ENCODE peak calls at places on chromosomes 1 and 21, in five cellular contexts. S is IMR-90, T is astrocyte of the spinal cord, D is prostate gland, H is right cardiac atrium. M is an unnamed sample.

GRCh38 chr1:165954940-165955339 is 127.5 kb downstream of the UCK2 start:
- DNase-seq in S (peak), T (peak), D (no peak), H (no peak), M (peak)

GRCh38 chr1:173042806-173043205 is 7.9 kb downstream of the TNFSF18 start:
- DNase-seq in S (no peak), T (peak), D (no peak), H (no peak), M (no peak)

GRCh38 chr1:170664828-170665617 is 1.1 kb downstream of the PRRX1 start:
- DNase-seq in S (peak), T (peak), D (no peak), H (peak), M (peak)

GRCh38 chr21:46116189-46116845 is 18.4 kb downstream of the COL6A2 start:
- DNase-seq in S (no peak), T (no peak), D (no peak), H (peak), M (no peak)

GRCh38 chr1:237341391-237341790 is 299.4 kb downstream of the RYR2 start:
- DNase-seq in S (no peak), T (no peak), D (no peak), H (no peak), M (no peak)

GRCh38 chr1:116855788-116856187 is 53.9 kb upstream of the PTGFRN start:
- DNase-seq in S (peak), T (peak), D (no peak), H (no peak), M (peak)

GRCh38 chr1:9402717-9403116 is 110.0 kb downstream of the SPSB1 start:
- DNase-seq in S (no peak), T (no peak), D (no peak), H (no peak), M (no peak)

GRCh38 chr21:42550817-42551216 is 37.2 kb downstream of the SLC37A1 start:
- DNase-seq in S (no peak), T (no peak), D (peak), H (no peak), M (no peak)

GRCh38 chr1:204213668-204214662 is at the start of gene GOLT1A:
- DNase-seq in S (peak), T (peak), D (peak), H (peak), M (peak)

GRCh38 chr1:87794788-87795614 is 466.3 kb downstream of the LMO4 start:
- DNase-seq in S (peak), T (peak), D (no peak), H (no peak), M (peak)

GRCh38 chr1:66330711-66331110 is 203.2 kb upstream of the SGIP1 start:
- DNase-seq in S (peak), T (peak), D (no peak), H (no peak), M (peak)

GRCh38 chr1:206978259-206978658 is 8.0 kb upstream of the FCAMR start:
- DNase-seq in S (no peak), T (no peak), D (no peak), H (no peak), M (no peak)

GRCh38 chr1:204417231-204417997 is 5.8 kb upstream of the PPP1R15B start:
- DNase-seq in S (peak), T (peak), D (peak), H (peak), M (peak)

GRCh38 chr1:91578320-91579109 is 77.9 kb downstream of the CDC7 start:
- DNase-seq in S (no peak), T (no peak), D (no peak), H (no peak), M (no peak)

GRCh38 chr1:27883536-27884181 is 11.3 kb downstream of the THEMIS2 start:
- DNase-seq in S (no peak), T (no peak), D (no peak), H (no peak), M (no peak)

GRCh38 chr1:25922064-25922632 is 15.9 kb upstream of the STMN1 start:
- DNase-seq in S (no peak), T (no peak), D (no peak), H (no peak), M (no peak)

GRCh38 chr1:27342778-27343638 is 1.2 kb downstream of the SYTL1 start:
- DNase-seq in S (no peak), T (no peak), D (peak), H (peak), M (no peak)

DNA sequence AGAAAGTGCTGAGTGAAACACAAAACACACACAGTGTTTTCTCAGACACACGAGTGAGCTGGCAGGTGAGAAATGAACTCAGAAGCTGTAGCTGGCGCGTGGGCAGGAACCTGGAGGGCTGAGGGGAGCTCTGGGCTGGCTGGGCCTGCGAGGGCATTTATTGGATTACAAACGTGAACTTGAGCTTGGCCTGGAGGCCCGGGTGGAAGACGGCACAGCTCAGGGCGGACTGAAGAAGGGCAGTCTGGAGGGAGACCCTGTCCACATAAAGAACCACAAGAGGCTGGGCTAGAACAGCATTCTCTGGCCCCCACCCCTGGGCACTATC is 52.1 kb upstream of the ADARB1 start:
- DNase-seq in S (no peak), T (no peak), D (no peak), H (no peak), M (no peak)
- H3K4me3 ChIP-seq in S (no peak), T (no peak), D (no peak), H (no peak), M (no peak)

DNA sequence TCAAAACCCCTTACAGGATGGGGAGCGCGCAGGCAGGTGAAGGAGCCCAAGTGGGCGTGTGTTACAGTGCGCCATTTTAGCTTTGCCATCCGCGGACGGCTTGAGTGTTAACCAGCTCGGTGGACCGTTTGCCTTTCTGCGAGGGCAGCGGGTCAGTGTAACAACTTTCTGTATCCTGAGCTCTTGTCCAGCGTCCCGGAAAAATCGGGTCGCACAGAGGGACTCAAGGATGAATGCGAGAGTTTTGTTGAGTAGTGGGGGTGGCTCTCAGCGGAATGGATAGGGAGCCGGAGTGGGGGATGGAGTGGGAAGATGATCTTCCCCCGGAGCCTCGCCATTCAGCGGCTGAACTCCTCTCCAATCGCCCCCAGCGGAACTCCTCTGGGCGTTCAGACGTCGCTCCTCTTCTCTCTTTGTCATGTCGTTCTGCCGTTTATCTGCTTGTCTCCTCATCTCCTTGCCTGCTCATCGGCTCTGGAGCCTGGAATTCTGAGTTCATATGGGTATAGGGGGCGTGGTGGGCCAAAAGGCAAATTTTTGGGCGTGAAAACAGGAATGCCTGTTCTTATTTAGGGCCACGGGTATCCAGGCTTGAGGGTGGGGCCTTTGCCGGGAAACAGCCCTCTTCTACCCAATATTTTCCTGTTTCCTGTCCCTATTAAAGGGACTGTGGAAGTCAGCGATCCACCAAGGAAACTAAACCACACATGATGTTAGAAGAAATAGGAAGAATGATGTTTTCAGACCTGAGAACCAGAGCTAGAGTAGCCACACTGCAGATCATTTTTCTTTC is 295.5 kb downstream of the CTH start:
- DNase-seq in S (no peak), T (no peak), D (no peak), H (peak), M (no peak)
- H3K4me3 ChIP-seq in S (no peak), T (peak), D (peak), H (peak), M (peak)

GRCh38 chr1:167913895-167914502 is at the start of gene ADCY10:
- DNase-seq in S (no peak), T (no peak), D (no peak), H (no peak), M (no peak)
- H3K4me3 ChIP-seq in S (no peak), T (no peak), D (no peak), H (no peak), M (no peak)

DNA sequence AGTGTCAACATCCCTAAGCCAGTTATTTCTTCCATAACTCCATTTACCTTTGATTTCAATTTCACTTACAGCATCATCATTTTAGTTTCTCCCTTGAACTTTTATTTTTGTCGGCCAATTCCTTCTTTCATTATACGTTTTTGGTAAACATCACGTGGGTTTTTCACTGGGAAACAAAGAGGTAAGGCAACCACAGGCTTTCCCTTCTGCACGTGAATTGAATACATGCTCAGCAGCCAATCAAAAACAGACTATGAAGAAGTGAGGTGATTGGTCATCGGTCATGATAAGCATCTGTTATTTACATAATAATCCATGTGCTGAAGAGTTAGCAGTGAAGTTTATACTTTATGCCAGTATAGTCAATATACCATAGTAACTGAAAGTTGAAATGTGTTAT is 98.7 kb downstream of the NCAM2 start:
- DNase-seq in S (no peak), T (no peak), D (no peak), H (no peak), M (no peak)
- H3K4me3 ChIP-seq in S (no peak), T (no peak), D (no peak), H (no peak), M (no peak)

DNA sequence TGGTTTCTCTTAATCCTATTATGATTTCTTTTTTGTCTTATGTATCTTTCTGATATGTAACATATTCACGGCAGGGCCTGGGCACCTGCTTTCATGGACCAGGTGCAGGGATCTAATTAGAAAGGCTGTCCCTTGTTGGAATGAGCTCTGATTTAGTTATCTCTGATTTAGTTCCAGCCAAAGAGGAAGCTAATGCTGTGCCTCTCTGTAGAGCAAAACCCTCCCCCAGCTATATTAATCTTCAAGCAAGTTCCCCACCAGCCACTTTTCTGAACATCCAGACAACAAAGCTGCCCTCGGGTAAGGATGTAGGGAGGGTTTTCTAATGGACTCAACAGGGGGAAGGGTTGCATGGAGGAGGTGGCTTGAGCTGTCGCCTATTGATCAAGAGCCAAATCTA is 6.1 kb downstream of the TSACC start:
- DNase-seq in S (no peak), T (no peak), D (no peak), H (no peak), M (no peak)
- H3K4me3 ChIP-seq in S (no peak), T (no peak), D (no peak), H (no peak), M (no peak)

DNA sequence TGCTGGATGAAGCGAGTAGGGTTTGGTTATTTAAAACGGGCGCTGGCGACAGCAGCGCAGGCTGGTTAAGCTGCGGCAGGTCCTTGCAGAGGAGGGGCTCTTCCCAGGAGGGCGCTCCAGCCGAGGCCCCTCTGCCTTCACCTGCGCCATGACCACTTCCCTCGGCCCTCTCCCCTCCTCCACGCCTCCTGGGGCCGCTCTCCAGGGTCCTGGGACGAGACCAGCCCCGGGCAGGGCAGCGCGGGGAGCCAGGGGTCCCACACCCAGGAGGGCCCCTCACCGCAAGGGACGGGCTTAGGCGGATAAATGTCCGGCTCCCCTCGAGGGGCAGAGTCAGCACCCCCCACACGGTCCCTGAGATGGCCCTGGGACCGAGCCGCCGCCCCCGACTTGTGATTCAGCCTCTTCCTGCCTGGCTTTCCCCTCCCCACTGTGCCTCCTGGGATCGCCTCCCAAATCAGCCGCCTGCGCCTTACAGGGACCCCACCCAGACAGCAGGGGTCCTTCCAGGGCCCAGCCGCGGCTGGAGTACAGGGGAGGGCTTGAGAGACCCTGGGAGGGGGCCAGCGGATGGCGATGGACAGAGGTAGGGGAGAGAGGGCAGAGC is 380.7 kb downstream of the MATN1 start:
- DNase-seq in S (no peak), T (no peak), D (no peak), H (no peak), M (no peak)
- H3K4me3 ChIP-seq in S (no peak), T (no peak), D (no peak), H (no peak), M (no peak)

DNA sequence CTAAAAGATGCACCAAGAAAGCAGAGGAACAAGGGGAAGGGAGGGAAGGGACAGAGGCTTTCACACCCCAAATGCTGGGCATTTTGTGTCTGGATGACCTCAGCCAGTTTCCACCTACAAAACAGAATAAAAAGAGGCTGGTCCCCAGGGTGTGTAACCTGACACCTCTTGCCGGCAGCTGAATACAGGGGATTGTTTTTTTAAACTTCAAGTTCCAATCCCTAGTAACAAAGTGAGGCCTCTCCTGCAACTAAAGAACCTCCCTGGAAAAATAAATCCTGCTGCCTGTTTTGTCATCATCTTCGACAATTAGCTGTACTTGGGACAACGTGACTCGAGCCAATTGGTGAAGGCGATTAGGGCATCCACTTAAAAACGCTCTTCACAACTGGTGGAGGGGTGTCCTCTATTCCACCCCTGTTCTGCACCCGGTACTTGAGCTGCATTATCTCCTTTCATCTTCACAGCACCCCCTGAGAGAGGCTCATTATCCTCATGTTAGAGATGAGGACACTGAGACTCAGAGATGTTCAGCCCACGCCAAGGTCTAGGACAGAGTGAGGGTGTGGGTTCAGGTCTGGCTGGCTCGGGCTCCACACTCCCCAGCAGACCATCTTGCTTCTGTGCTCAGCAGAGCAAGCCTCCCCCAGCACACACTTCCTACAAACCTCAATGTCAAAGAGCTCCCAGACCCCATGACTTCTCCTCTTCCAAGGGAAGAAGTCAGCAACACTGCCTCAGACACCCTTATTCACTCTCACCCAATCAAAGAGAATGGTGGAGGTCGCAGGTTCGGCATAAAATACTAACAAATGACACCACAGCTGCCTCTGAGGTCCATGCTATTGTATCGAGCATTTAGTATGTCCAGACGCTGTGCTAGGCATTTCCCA is 15.2 kb downstream of the ITPKB start:
- DNase-seq in S (peak), T (peak), D (no peak), H (no peak), M (peak)
- H3K4me3 ChIP-seq in S (no peak), T (no peak), D (no peak), H (no peak), M (no peak)

DNA sequence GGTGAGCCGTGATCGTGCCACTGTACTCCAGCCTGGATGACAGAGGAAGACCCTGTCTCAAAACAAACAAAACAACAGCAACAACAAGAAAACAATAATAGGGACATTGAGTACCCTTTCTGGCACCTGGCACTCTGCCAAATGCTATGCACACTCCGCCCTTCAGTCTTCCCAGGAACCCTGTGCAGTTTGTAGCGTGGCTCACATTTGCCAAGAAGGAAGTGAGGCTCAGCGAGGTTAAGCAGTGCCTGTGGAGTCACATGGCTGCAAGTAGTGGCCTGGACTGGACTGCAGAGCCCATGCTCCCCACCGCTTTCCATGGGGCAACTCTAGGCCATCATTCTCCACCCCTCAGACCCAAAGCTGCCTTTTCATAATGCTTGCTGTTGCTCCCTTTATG is 5.3 kb upstream of the EVA1B start:
- DNase-seq in S (no peak), T (no peak), D (no peak), H (peak), M (peak)
- H3K4me3 ChIP-seq in S (no peak), T (no peak), D (no peak), H (no peak), M (no peak)